ENCODE peak calls at places on chromosomes 16 and 17, in nine cellular contexts. S is SW 1271; N is stimulated activated CD4-positive, alpha-beta T cell treated with anti-CD3 and anti-CD28 coated beads, Interleukin-15, amount 100 ng/mL, for 24 hours; P is GM13977; Z is NCI-H460; L is NCI-H1105; F is NCI-H2081 treated with DMSO at 0.1 percent for 48 hours; E is RPMI8226; A is astrocyte of the cerebellum. O is an unnamed sample.

GRCh38 chr16:76639685-76640289 is 362.6 kb downstream of the CNTNAP4 start:
- DNase-seq in S (no peak), N (no peak), P (no peak), Z (peak), L (no peak), F (no peak), E (no peak), A (peak), O (no peak)

GRCh38 chr17:51725185-51725584 is 433.3 kb downstream of the CA10 start:
- DNase-seq in S (no peak), N (no peak), P (no peak), Z (no peak), L (no peak), F (no peak), E (no peak), A (no peak), O (no peak)

GRCh38 chr16:81873843-81874752 is 95.0 kb downstream of the PLCG2 start:
- DNase-seq in S (no peak), N (peak), P (peak), Z (peak), L (no peak), F (no peak), E (peak), A (no peak), O (peak)

GRCh38 chr17:58172369-58173071 is 5.7 kb downstream of the OR4D2 start:
- DNase-seq in S (no peak), N (peak), P (peak), Z (peak), L (peak), F (peak), E (peak), A (no peak), O (no peak)

GRCh38 chr17:14745122-14745521 is 444.2 kb downstream of the HS3ST3B1 start:
- DNase-seq in S (no peak), N (no peak), P (no peak), Z (no peak), L (no peak), F (no peak), E (no peak), A (no peak), O (peak)

GRCh38 chr17:22503322-22503899 is 811.1 kb downstream of the KCNJ18 start:
- DNase-seq in S (no peak), N (no peak), P (no peak), Z (no peak), L (no peak), F (no peak), E (no peak), A (no peak), O (no peak)

GRCh38 chr17:76138234-76138895 is 2.7 kb downstream of the FOXJ1 start:
- DNase-seq in S (no peak), N (no peak), P (no peak), Z (no peak), L (peak), F (peak), E (no peak), A (no peak), O (no peak)

GRCh38 chr17:50133028-50133768 is 3.2 kb upstream of the SAMD14 start:
- DNase-seq in S (no peak), N (no peak), P (no peak), Z (no peak), L (no peak), F (no peak), E (no peak), A (no peak), O (peak)

GRCh38 chr17:81387235-81388060 is 7.8 kb upstream of the BAHCC1 start:
- DNase-seq in S (no peak), N (peak), P (peak), Z (no peak), L (no peak), F (no peak), E (peak), A (no peak), O (peak)

GRCh38 chr16:81908466-81909230 is 102.6 kb downstream of the SDR42E1 start:
- DNase-seq in S (no peak), N (no peak), P (no peak), Z (no peak), L (no peak), F (no peak), E (no peak), A (no peak), O (no peak)

GRCh38 chr16:78784773-78785172 is 685.3 kb downstream of the WWOX start:
- DNase-seq in S (no peak), N (no peak), P (no peak), Z (no peak), L (no peak), F (no peak), E (no peak), A (no peak), O (no peak)

GRCh38 chr17:38628441-38628840 is 22.7 kb upstream of the SRCIN1 start:
- DNase-seq in S (no peak), N (no peak), P (no peak), Z (peak), L (no peak), F (no peak), E (no peak), A (no peak), O (peak)

GRCh38 chr17:74646231-74646630 is 22.7 kb upstream of the CD300E start:
- DNase-seq in S (no peak), N (no peak), P (peak), Z (peak), L (no peak), F (no peak), E (peak), A (no peak), O (no peak)

GRCh38 chr16:53756329-53756996 is 52.5 kb downstream of the FTO start:
- DNase-seq in S (no peak), N (no peak), P (no peak), Z (no peak), L (no peak), F (no peak), E (no peak), A (no peak), O (no peak)

GRCh38 chr17:75693500-75694481 is 26.7 kb downstream of the SAP30BP start:
- DNase-seq in S (peak), N (no peak), P (no peak), Z (no peak), L (peak), F (no peak), E (no peak), A (peak), O (peak)

GRCh38 chr17:31571124-31571892 is 179.8 kb downstream of the RAB11FIP4 start:
- DNase-seq in S (no peak), N (no peak), P (no peak), Z (no peak), L (no peak), F (no peak), E (no peak), A (peak), O (peak)

GRCh38 chr17:53092072-53092471 is 730.7 kb upstream of the KIF2B start:
- DNase-seq in S (no peak), N (no peak), P (no peak), Z (no peak), L (no peak), F (no peak), E (no peak), A (no peak), O (no peak)

GRCh38 chr17:7834554-7834890 is 505 bp downstream of the KDM6B start:
- DNase-seq in S (no peak), N (peak), P (peak), Z (no peak), L (no peak), F (no peak), E (peak), A (no peak), O (no peak)

GRCh38 chr16:26569793-26570192 is 496.9 kb upstream of the C16orf82 start:
- DNase-seq in S (no peak), N (no peak), P (no peak), Z (no peak), L (peak), F (no peak), E (peak), A (no peak), O (no peak)

GRCh38 chr16:50887500-50887899 is 145.6 kb downstream of the CYLD start:
- DNase-seq in S (no peak), N (no peak), P (no peak), Z (no peak), L (no peak), F (no peak), E (no peak), A (no peak), O (no peak)

GRCh38 chr16:8109510-8110369 is 480.6 kb downstream of the TMEM114 start:
- DNase-seq in S (no peak), N (no peak), P (no peak), Z (no peak), L (no peak), F (no peak), E (peak), A (no peak), O (no peak)

GRCh38 chr16:72847187-72848044 is 200.5 kb downstream of the ZFHX3 start:
- DNase-seq in S (no peak), N (peak), P (peak), Z (peak), L (no peak), F (no peak), E (peak), A (no peak), O (no peak)

GRCh38 chr16:24318670-24319069 is 62.5 kb downstream of the CACNG3 start:
- DNase-seq in S (no peak), N (no peak), P (no peak), Z (no peak), L (no peak), F (no peak), E (no peak), A (no peak), O (no peak)

GRCh38 chr17:64457156-64457555 is 8.2 kb downstream of the MILR1 start:
- DNase-seq in S (no peak), N (no peak), P (no peak), Z (no peak), L (no peak), F (no peak), E (no peak), A (peak), O (no peak)

GRCh38 chr16:89325861-89326471 is 108.5 kb downstream of the ZNF778 start:
- DNase-seq in S (no peak), N (no peak), P (peak), Z (peak), L (no peak), F (no peak), E (peak), A (no peak), O (peak)

GRCh38 chr17:14091367-14091766 is 22.1 kb downstream of the COX10 start:
- DNase-seq in S (no peak), N (no peak), P (no peak), Z (no peak), L (no peak), F (no peak), E (no peak), A (no peak), O (no peak)

GRCh38 chr17:49565948-49566491 is 9.7 kb upstream of the NXPH3 start:
- DNase-seq in S (no peak), N (peak), P (no peak), Z (no peak), L (peak), F (no peak), E (peak), A (no peak), O (no peak)

GRCh38 chr17:39271546-39271945 is 45.8 kb upstream of the STAC2 start:
- DNase-seq in S (no peak), N (no peak), P (no peak), Z (no peak), L (no peak), F (no peak), E (no peak), A (no peak), O (peak)

GRCh38 chr17:49431743-49432142 is 17.1 kb upstream of the PHB1 start:
- DNase-seq in S (no peak), N (no peak), P (no peak), Z (no peak), L (no peak), F (no peak), E (no peak), A (no peak), O (no peak)